ENCODE peak calls at places on chromosomes 11 and 22, in ten cellular contexts. One of them, this sample, is unnamed.

GRCh38 chr11:1508986-1509385 is 22.4 kb upstream of the MOB2 start:
- DNase-seq in A549: no peak
- DNase-seq in activated CD4-positive, CD25-positive, alpha-beta regulatory T cell treated with anti-CD3 and anti-CD28 coated beads, Interleukin-2, amount 50 U/mL, for 16 hours: no peak
- DNase-seq in GM18507: no peak
- DNase-seq in AG04450: no peak
- DNase-seq in 8988T: no peak
- DNase-seq in stromal cell of bone marrow: no peak
- DNase-seq in AG08395: no peak
- DNase-seq in head of caudate nucleus: no peak
- DNase-seq in germinal center: no peak
- DNase-seq in this sample: no peak

GRCh38 chr11:63670077-63670737 is 969 bp downstream of the ATL3 start:
- DNase-seq in A549: no peak
- DNase-seq in activated CD4-positive, CD25-positive, alpha-beta regulatory T cell treated with anti-CD3 and anti-CD28 coated beads, Interleukin-2, amount 50 U/mL, for 16 hours: no peak
- DNase-seq in GM18507: no peak
- DNase-seq in AG04450: no peak
- DNase-seq in 8988T: no peak
- DNase-seq in stromal cell of bone marrow: peak
- DNase-seq in AG08395: peak
- DNase-seq in head of caudate nucleus: no peak
- DNase-seq in germinal center: no peak
- DNase-seq in this sample: no peak

GRCh38 chr11:130516868-130517505 is 68.5 kb downstream of the ADAMTS15 start:
- DNase-seq in A549: no peak
- DNase-seq in activated CD4-positive, CD25-positive, alpha-beta regulatory T cell treated with anti-CD3 and anti-CD28 coated beads, Interleukin-2, amount 50 U/mL, for 16 hours: no peak
- DNase-seq in GM18507: no peak
- DNase-seq in AG04450: no peak
- DNase-seq in 8988T: no peak
- DNase-seq in stromal cell of bone marrow: no peak
- DNase-seq in AG08395: no peak
- DNase-seq in head of caudate nucleus: no peak
- DNase-seq in germinal center: no peak
- DNase-seq in this sample: no peak

GRCh38 chr11:8512547-8512946 is 81.5 kb downstream of the STK33 start:
- DNase-seq in A549: peak
- DNase-seq in activated CD4-positive, CD25-positive, alpha-beta regulatory T cell treated with anti-CD3 and anti-CD28 coated beads, Interleukin-2, amount 50 U/mL, for 16 hours: no peak
- DNase-seq in GM18507: no peak
- DNase-seq in AG04450: no peak
- DNase-seq in 8988T: no peak
- DNase-seq in stromal cell of bone marrow: no peak
- DNase-seq in AG08395: no peak
- DNase-seq in head of caudate nucleus: no peak
- DNase-seq in germinal center: no peak
- DNase-seq in this sample: no peak

GRCh38 chr11:72239849-72240460 is 4.0 kb downstream of the PHOX2A start:
- DNase-seq in A549: no peak
- DNase-seq in activated CD4-positive, CD25-positive, alpha-beta regulatory T cell treated with anti-CD3 and anti-CD28 coated beads, Interleukin-2, amount 50 U/mL, for 16 hours: no peak
- DNase-seq in GM18507: no peak
- DNase-seq in AG04450: no peak
- DNase-seq in 8988T: no peak
- DNase-seq in stromal cell of bone marrow: no peak
- DNase-seq in AG08395: peak
- DNase-seq in head of caudate nucleus: no peak
- DNase-seq in germinal center: no peak
- DNase-seq in this sample: no peak

GRCh38 chr11:33410086-33410765 is 153.0 kb downstream of the HIPK3 start:
- DNase-seq in A549: no peak
- DNase-seq in activated CD4-positive, CD25-positive, alpha-beta regulatory T cell treated with anti-CD3 and anti-CD28 coated beads, Interleukin-2, amount 50 U/mL, for 16 hours: no peak
- DNase-seq in GM18507: no peak
- DNase-seq in AG04450: no peak
- DNase-seq in 8988T: no peak
- DNase-seq in stromal cell of bone marrow: no peak
- DNase-seq in AG08395: no peak
- DNase-seq in head of caudate nucleus: no peak
- DNase-seq in germinal center: no peak
- DNase-seq in this sample: no peak

GRCh38 chr22:31337178-31337577 is 9.0 kb downstream of the PATZ1 start:
- DNase-seq in A549: no peak
- DNase-seq in activated CD4-positive, CD25-positive, alpha-beta regulatory T cell treated with anti-CD3 and anti-CD28 coated beads, Interleukin-2, amount 50 U/mL, for 16 hours: no peak
- DNase-seq in GM18507: no peak
- DNase-seq in AG04450: no peak
- DNase-seq in 8988T: no peak
- DNase-seq in stromal cell of bone marrow: no peak
- DNase-seq in AG08395: no peak
- DNase-seq in head of caudate nucleus: no peak
- DNase-seq in germinal center: no peak
- DNase-seq in this sample: no peak

GRCh38 chr11:43376594-43376993 is 17.9 kb downstream of the TTC17 start:
- DNase-seq in A549: peak
- DNase-seq in activated CD4-positive, CD25-positive, alpha-beta regulatory T cell treated with anti-CD3 and anti-CD28 coated beads, Interleukin-2, amount 50 U/mL, for 16 hours: no peak
- DNase-seq in GM18507: no peak
- DNase-seq in AG04450: peak
- DNase-seq in 8988T: no peak
- DNase-seq in stromal cell of bone marrow: peak
- DNase-seq in AG08395: peak
- DNase-seq in head of caudate nucleus: no peak
- DNase-seq in germinal center: no peak
- DNase-seq in this sample: no peak

GRCh38 chr11:83720675-83721074 is 434.5 kb upstream of the CCDC90B start:
- DNase-seq in A549: no peak
- DNase-seq in activated CD4-positive, CD25-positive, alpha-beta regulatory T cell treated with anti-CD3 and anti-CD28 coated beads, Interleukin-2, amount 50 U/mL, for 16 hours: no peak
- DNase-seq in GM18507: no peak
- DNase-seq in AG04450: no peak
- DNase-seq in 8988T: no peak
- DNase-seq in stromal cell of bone marrow: no peak
- DNase-seq in AG08395: no peak
- DNase-seq in head of caudate nucleus: no peak
- DNase-seq in germinal center: no peak
- DNase-seq in this sample: no peak

GRCh38 chr11:60263434-60263833 is 17.0 kb upstream of the MS4A4A start:
- DNase-seq in A549: no peak
- DNase-seq in activated CD4-positive, CD25-positive, alpha-beta regulatory T cell treated with anti-CD3 and anti-CD28 coated beads, Interleukin-2, amount 50 U/mL, for 16 hours: no peak
- DNase-seq in GM18507: no peak
- DNase-seq in AG04450: no peak
- DNase-seq in 8988T: no peak
- DNase-seq in stromal cell of bone marrow: no peak
- DNase-seq in AG08395: no peak
- DNase-seq in head of caudate nucleus: no peak
- DNase-seq in germinal center: no peak
- DNase-seq in this sample: no peak

GRCh38 chr11:93054881-93055280 is 85.4 kb downstream of the MTNR1B start:
- DNase-seq in A549: peak
- DNase-seq in activated CD4-positive, CD25-positive, alpha-beta regulatory T cell treated with anti-CD3 and anti-CD28 coated beads, Interleukin-2, amount 50 U/mL, for 16 hours: no peak
- DNase-seq in GM18507: no peak
- DNase-seq in AG04450: peak
- DNase-seq in 8988T: peak
- DNase-seq in stromal cell of bone marrow: peak
- DNase-seq in AG08395: peak
- DNase-seq in head of caudate nucleus: no peak
- DNase-seq in germinal center: no peak
- DNase-seq in this sample: peak